ENCODE peak calls at places on chromosomes 11 and 22, in nine cellular contexts. N, O, X, E, M, G, D, K and I are unnamed samples.

GRCh38 chr11:123560001-123560400 is 94.4 kb downstream of the SCN3B start:
- DNase-seq in N (peak; percentile 43), D (peak; percentile 83), X (no peak), M (no peak), O (peak; percentile 90), G (peak; percentile 90), K (peak; percentile 79), E (peak; percentile 72), I (peak; percentile 41)

GRCh38 chr11:2761131-2762030 is 61.6 kb upstream of the KCNQ1OT1 start:
- DNase-seq in D (no peak), G (peak; percentile 72), X (no peak), O (no peak), M (peak; percentile 46), E (peak; percentile 5), K (peak; percentile 62), N (no peak), I (no peak)

GRCh38 chr22:35634015-35634414 is 14.2 kb upstream of the APOL6 start:
- DNase-seq in X (no peak), D (no peak), O (no peak), E (no peak), M (peak; percentile 13), G (peak; percentile 4), K (no peak), N (no peak), I (no peak)

GRCh38 chr11:116353517-116353916 is 419.3 kb downstream of the BUD13 start:
- DNase-seq in N (no peak), O (no peak), G (no peak), D (no peak), E (peak; percentile 7), M (no peak), K (no peak), X (no peak), I (no peak)

GRCh38 chr22:29885610-29886009 is 2.6 kb downstream of the MTMR3 start:
- DNase-seq in O (no peak), K (no peak), M (no peak), G (no peak), E (no peak), X (peak; percentile 62), N (no peak), D (no peak), I (no peak)

GRCh38 chr11:77411238-77411637 is 62.7 kb downstream of the PAK1 start:
- DNase-seq in K (peak; percentile 80), O (peak; percentile 56), X (peak; percentile 9), D (peak; percentile 33), E (peak; percentile 20), G (peak; percentile 71), N (no peak), M (peak; percentile 65), I (no peak)

GRCh38 chr11:96259053-96259837 is 83.8 kb downstream of the MAML2 start:
- DNase-seq in K (no peak), E (no peak), G (no peak), D (peak; percentile 77), O (peak; percentile 66), M (no peak), X (no peak), N (peak; percentile 56), I (no peak)

GRCh38 chr11:15893080-15893492 is 463.3 kb downstream of the SOX6 start:
- DNase-seq in X (no peak), M (no peak), G (no peak), D (peak; percentile 67), K (no peak), O (peak; percentile 56), N (no peak), E (no peak), I (peak; percentile 38)

GRCh38 chr11:8372641-8373381 is 109.1 kb upstream of the LMO1 start:
- DNase-seq in K (no peak), D (no peak), G (no peak), M (peak; percentile 53), O (no peak), E (no peak), X (no peak), N (no peak), I (no peak)

GRCh38 chr11:109001585-109001984 is 336.7 kb downstream of the DDX10 start:
- DNase-seq in E (no peak), K (no peak), G (no peak), N (no peak), D (no peak), O (no peak), M (no peak), X (no peak), I (no peak)

GRCh38 chr11:122317337-122317736 is 201.3 kb upstream of the BLID start:
- DNase-seq in G (no peak), D (peak; percentile 87), X (no peak), N (no peak), O (peak; percentile 66), M (no peak), K (no peak), E (no peak), I (peak; percentile 71)

GRCh38 chr22:43616645-43617044 is 195.5 kb downstream of the EFCAB6 start:
- DNase-seq in K (no peak), M (no peak), G (no peak), E (peak; percentile 54), O (no peak), X (no peak), N (no peak), D (no peak), I (no peak)

GRCh38 chr11:105156231-105156630 is 16.7 kb upstream of the CARD18 start:
- DNase-seq in O (no peak), D (no peak), K (no peak), E (no peak), M (no peak), N (no peak), X (no peak), G (no peak), I (no peak)

GRCh38 chr11:46242462-46242960 is 35.0 kb upstream of the CREB3L1 start:
- DNase-seq in M (no peak), G (no peak), X (no peak), D (peak; percentile 27), N (no peak), K (no peak), O (no peak), E (no peak), I (no peak)
- H3K4me3 ChIP-seq in M (peak overlapping the region; percentile 56), G (peak overlapping the region; percentile 76), X (peak overlapping the region; percentile 37), D (no peak overlapping the region), N (peak overlapping the region; percentile 44), K (peak overlapping the region; percentile 43), O (peak overlapping the region; percentile 79), E (no peak overlapping the region), I (peak overlapping the region; percentile 61)

GRCh38 chr11:63912678-63913077 is 4.3 kb downstream of the RCOR2 start:
- DNase-seq in G (no peak), E (no peak), X (no peak), O (no peak), M (no peak), N (no peak), K (no peak), D (no peak), I (no peak)

GRCh38 chr11:63915961-63916836 is 765 bp downstream of the RCOR2 start:
- DNase-seq in N (no peak), X (peak; percentile 78), D (peak; percentile 16), G (peak; percentile 82), E (peak; percentile 48), M (peak; percentile 79), K (no peak), O (peak; percentile 42), I (no peak)

GRCh38 chr11:63913866-63914830 is 2.8 kb downstream of the RCOR2 start:
- DNase-seq in G (no peak), X (no peak), D (no peak), O (no peak), M (no peak), N (no peak), K (no peak), E (no peak), I (no peak)

GRCh38 chr11:63916837-63917684 is at the start of gene RCOR2:
- DNase-seq in M (peak; percentile 89), N (peak; percentile 62), X (peak; percentile 94), E (peak; percentile 80), D (peak; percentile 82), K (no peak), O (peak; percentile 85), G (peak; percentile 90), I (peak; percentile 69)

GRCh38 chr11:63914896-63915681 is 1.9 kb downstream of the RCOR2 start:
- DNase-seq in M (no peak), G (no peak), D (no peak), X (no peak), O (no peak), K (no peak), E (no peak), N (no peak), I (no peak)
- H3K4me3 ChIP-seq in M (no peak overlapping the region), G (no peak overlapping the region), D (no peak overlapping the region), X (peak overlapping the region; percentile 97), O (no peak overlapping the region), K (no peak overlapping the region), E (no peak overlapping the region), N (peak overlapping the region; percentile 71), I (peak overlapping the region; percentile 25)

GRCh38 chr22:49967333-49968241 is 7.0 kb downstream of the PIM3 start:
- DNase-seq in N (no peak), X (peak; percentile 42), E (peak; percentile 70), G (peak; percentile 93), K (peak; percentile 85), O (no peak), M (peak; percentile 81), D (peak; percentile 52), I (no peak)
- H3K4me3 ChIP-seq in N (no peak overlapping the region), X (no peak overlapping the region), E (no peak overlapping the region), G (peak overlapping the region; percentile 41), K (peak overlapping the region; percentile 97), O (peak overlapping the region; percentile 73), M (peak overlapping the region; percentile 27), D (peak overlapping the region; percentile 40), I (no peak overlapping the region)

GRCh38 chr11:126419801-126420729 is 64.6 kb downstream of the ST3GAL4 start:
- DNase-seq in D (peak; percentile 61), O (peak; percentile 58), M (no peak), E (no peak), K (no peak), G (peak; percentile 83), N (peak; percentile 45), X (no peak), I (no peak)
- H3K4me3 ChIP-seq in D (no peak overlapping the region), O (no peak overlapping the region), M (no peak overlapping the region), E (no peak overlapping the region), K (no peak overlapping the region), G (no peak overlapping the region), N (no peak overlapping the region), X (no peak overlapping the region), I (no peak overlapping the region)

GRCh38 chr11:71454470-71455113 is 1.6 kb downstream of the NADSYN1 start:
- DNase-seq in O (no peak), E (peak; percentile 52), M (no peak), K (no peak), G (peak; percentile 22), D (no peak), N (no peak), X (no peak), I (no peak)
- H3K4me3 ChIP-seq in O (no peak overlapping the region), E (no peak overlapping the region), M (peak overlapping the region; percentile 84), K (peak overlapping the region; percentile 93), G (no peak overlapping the region), D (peak overlapping the region; percentile 95), N (no peak overlapping the region), X (no peak overlapping the region), I (peak overlapping the region; percentile 95)

DNA sequence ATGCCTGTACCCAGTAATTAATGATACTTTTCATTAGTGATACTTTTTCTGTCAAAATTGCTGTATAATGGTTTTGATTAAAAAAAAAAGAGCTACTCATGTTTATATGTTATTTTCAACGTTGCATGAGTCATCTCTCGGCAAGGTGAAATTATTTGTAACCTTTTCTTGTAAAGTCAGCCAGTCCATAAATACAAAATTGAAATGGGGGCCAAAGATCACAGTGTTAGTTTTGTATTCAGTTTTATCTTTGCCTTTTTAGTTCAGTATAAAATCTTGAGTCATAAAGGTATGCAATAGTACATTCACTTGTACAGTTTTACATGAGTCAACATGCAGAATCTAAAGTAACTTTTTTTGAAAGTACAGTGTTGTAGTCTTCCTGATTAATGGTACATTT is 4.3 kb downstream of the ARHGEF12 start:
- DNase-seq in D (peak; percentile 39), O (peak; percentile 44), M (no peak), K (no peak), X (no peak), N (no peak), G (no peak), E (no peak), I (no peak)
- H3K4me3 ChIP-seq in D (no peak overlapping the region), O (peak overlapping the region; percentile 99), M (peak overlapping the region; percentile 88), K (peak overlapping the region; percentile 86), X (peak overlapping the region; percentile 3), N (no peak overlapping the region), G (peak overlapping the region; percentile 88), E (no peak overlapping the region), I (peak overlapping the region; percentile 87)